ENCODE peak calls at places on chromosomes 11 and 22, in eight cellular contexts. B is adrenal gland, L is A549, X is tibial nerve, V is esophagus squamous epithelium, Y is erythroblast, Z is lower leg skin, R is IMR-90. A is an unnamed sample.

GRCh38 chr22:44145544-44145943 is 35.2 kb upstream of the PARVG start:
- DNase-seq in B (no peak), L (no peak), X (no peak), V (no peak), Y (no peak), Z (no peak), R (no peak), A (no peak)

GRCh38 chr11:63782749-63783148 is 14.2 kb upstream of the ZFTA start:
- DNase-seq in B (no peak), L (no peak), X (no peak), V (no peak), Y (no peak), Z (no peak), R (no peak), A (no peak)

GRCh38 chr22:35631597-35631996 is 14.5 kb upstream of the MB start:
- DNase-seq in B (peak), L (peak), X (no peak), V (no peak), Y (peak), Z (no peak), R (no peak), A (peak)

GRCh38 chr22:45521178-45521577 is 18.5 kb downstream of the FBLN1 start:
- DNase-seq in B (peak), L (no peak), X (no peak), V (no peak), Y (no peak), Z (no peak), R (no peak), A (no peak)

GRCh38 chr11:92839450-92839849 is 130.0 kb upstream of the MTNR1B start:
- DNase-seq in B (no peak), L (no peak), X (no peak), V (no peak), Y (no peak), Z (no peak), R (no peak), A (no peak)

GRCh38 chr11:102488208-102488607 is 35.6 kb upstream of the TMEM123 start:
- DNase-seq in B (no peak), L (no peak), X (no peak), V (no peak), Y (no peak), Z (no peak), R (no peak), A (no peak)

GRCh38 chr11:32479291-32479690 is 44.0 kb upstream of the WT1 start:
- DNase-seq in B (no peak), L (no peak), X (no peak), V (no peak), Y (no peak), Z (no peak), R (no peak), A (no peak)

GRCh38 chr11:10654211-10655150 is 39.1 kb downstream of the IRAG1 start:
- DNase-seq in B (peak), L (peak), X (no peak), V (no peak), Y (peak), Z (no peak), R (peak), A (peak)

GRCh38 chr22:30694638-30695350 is at the start of gene OSBP2:
- DNase-seq in B (peak), L (peak), X (no peak), V (no peak), Y (no peak), Z (no peak), R (no peak), A (no peak)

GRCh38 chr22:39117585-39118191 is 20.6 kb downstream of the APOBEC3H start:
- DNase-seq in B (peak), L (peak), X (no peak), V (no peak), Y (peak), Z (no peak), R (peak), A (no peak)

GRCh38 chr22:23180301-23180892 is at the start of gene BCR:
- DNase-seq in B (peak), L (peak), X (peak), V (no peak), Y (peak), Z (peak), R (peak), A (peak)

GRCh38 chr11:72102946-72103753 is at the start of gene LAMTOR1:
- DNase-seq in B (peak), L (peak), X (peak), V (peak), Y (peak), Z (peak), R (peak), A (peak)
- TF ChIP-seq POLR2A in B (peak), L (peak), X (peak), V (peak), Y (peak), Z (peak), R (peak), A (peak)

GRCh38 chr22:19874307-19875060 is 19.8 kb upstream of the GNB1L start:
- DNase-seq in B (no peak), L (no peak), X (peak), V (no peak), Y (no peak), Z (peak), R (no peak), A (peak)

GRCh38 chr22:19876314-19876940 is 21.8 kb upstream of the GNB1L start:
- DNase-seq in B (no peak), L (peak), X (peak), V (no peak), Y (no peak), Z (peak), R (no peak), A (no peak)

GRCh38 chr22:19876941-19877625 is 22.4 kb upstream of the GNB1L start:
- DNase-seq in B (no peak), L (no peak), X (peak), V (no peak), Y (no peak), Z (peak), R (no peak), A (peak)

GRCh38 chr22:19875061-19875530 is 20.4 kb upstream of the GNB1L start:
- DNase-seq in B (no peak), L (no peak), X (peak), V (no peak), Y (no peak), Z (peak), R (no peak), A (peak)

DNA sequence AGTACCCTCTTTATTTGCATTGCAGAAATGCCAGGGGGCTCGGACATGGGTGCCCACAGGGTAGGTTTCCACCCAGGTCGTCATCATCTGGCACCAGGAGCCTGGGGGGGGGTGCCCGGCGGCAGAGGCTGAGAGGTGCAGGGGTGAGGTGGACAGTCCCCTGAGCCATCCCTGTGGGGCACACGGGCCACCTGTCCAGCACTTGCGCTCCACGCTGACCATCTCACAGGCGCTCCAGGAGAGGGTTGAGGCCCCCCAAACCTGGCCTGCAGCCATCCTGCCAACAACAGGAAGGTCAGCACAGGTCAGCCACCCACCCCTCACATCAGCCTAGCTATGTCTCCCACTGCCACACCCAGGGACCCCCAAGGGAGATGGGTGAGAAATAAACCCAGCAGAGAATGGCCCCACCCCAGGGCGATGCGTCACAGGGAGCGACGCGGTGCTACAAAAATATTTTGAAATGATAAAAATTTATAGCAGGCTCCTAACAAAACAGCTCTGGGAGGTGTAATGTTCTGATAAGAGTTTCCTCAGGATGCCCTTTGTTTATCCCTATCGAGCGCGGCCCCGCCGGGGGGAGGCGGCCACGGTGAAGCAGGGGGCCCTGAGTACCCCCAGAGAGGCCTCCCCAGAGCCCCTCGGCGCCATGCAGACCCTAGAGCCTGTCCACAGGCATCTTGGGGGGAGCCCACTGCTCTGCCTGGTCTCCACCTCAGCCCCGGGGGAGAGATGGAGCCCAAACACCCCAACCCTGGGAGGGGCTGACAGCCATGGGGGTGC is 21.0 kb upstream of the GNB1L start:
- DNase-seq in B (no peak), L (no peak), X (peak), V (no peak), Y (no peak), Z (peak), R (no peak), A (peak)
- TF ChIP-seq POLR2A in B (no peak), L (no peak), X (no peak), V (no peak), Y (no peak), Z (no peak), R (no peak), A (no peak)

DNA sequence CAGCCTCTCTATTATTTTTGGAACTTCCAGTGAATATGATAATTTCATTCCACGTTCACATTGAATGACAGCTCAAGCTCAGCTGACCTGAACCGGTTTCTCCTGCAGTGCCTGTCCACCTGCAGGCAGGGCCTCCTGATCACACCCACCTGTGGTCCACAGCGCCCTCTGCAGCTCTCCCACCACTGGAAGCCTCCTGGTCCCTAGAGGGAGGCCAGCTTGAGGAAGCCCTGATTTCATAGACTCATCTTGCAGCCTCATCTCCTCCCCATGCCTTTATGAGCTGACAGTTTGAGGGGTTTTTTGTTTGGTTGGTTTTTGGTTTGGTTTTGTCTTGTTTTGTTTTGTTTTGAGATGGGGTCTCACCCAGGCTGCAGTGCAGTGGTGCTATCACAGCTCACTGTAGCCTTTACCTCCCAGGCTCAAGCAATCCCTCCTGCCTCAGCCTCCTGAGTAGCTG is 29.9 kb upstream of the MALAT1 start:
- DNase-seq in B (peak), L (peak), X (no peak), V (no peak), Y (peak), Z (peak), R (no peak), A (no peak)
- TF ChIP-seq POLR2A in B (peak), L (no peak), X (no peak), V (no peak), Y (no peak), Z (no peak), R (no peak), A (no peak)

GRCh38 chr11:5684627-5685362 is at the start of gene TRIM5:
- DNase-seq in B (peak), L (peak), X (peak), V (peak), Y (peak), Z (peak), R (peak), A (peak)
- TF ChIP-seq POLR2A in B (peak), L (peak), X (peak), V (no peak), Y (peak), Z (no peak), R (peak), A (peak)

GRCh38 chr22:19912236-19912999 is 29.2 kb upstream of the COMT start:
- DNase-seq in B (no peak), L (no peak), X (no peak), V (no peak), Y (no peak), Z (no peak), R (no peak), A (no peak)
- TF ChIP-seq POLR2A in B (no peak), L (no peak), X (no peak), V (no peak), Y (no peak), Z (no peak), R (no peak), A (no peak)

DNA sequence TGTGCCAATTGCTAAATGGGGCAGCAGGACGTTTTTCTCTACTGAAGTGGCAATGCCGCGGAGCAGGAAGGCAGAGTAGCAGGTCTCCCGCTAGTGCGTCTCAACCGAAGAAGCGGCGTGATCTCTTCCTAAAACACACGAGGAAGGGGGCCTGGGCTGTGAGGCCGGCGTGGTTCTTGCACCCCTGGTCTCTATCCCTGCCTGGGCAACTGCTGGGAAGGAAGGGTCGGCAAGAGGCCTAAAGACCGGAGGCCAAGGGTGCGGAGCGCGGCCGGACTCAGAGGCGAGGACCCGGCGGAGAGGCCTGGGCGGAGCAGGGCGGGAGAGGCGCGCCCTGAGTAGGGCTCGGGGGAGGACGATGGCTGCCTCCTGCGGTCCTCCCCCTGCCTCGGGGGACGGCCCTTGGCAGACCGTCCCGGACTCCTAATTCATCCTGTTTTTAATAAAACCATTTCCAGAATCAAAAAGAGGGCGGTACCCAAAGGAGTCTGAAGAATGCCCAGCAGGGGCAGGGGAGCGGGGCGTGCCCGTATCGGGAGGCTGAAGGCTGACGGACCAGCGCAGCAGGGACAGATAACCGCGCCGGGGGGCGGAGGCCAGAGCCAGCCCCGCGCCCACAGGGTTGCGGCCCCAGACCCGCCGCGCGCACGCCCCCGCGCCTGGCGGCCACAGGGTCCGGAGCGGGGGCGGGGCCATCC is 559 bp upstream of the APLP2 start:
- DNase-seq in B (peak), L (peak), X (peak), V (no peak), Y (no peak), Z (peak), R (peak), A (no peak)
- TF ChIP-seq POLR2A in B (peak), L (no peak), X (no peak), V (peak), Y (peak), Z (no peak), R (no peak), A (no peak)

GRCh38 chr11:11978098-11978637 is 30.3 kb downstream of the DKK3 start:
- DNase-seq in B (no peak), L (no peak), X (no peak), V (no peak), Y (no peak), Z (peak), R (no peak), A (no peak)

GRCh38 chr11:11980841-11981308 is 27.6 kb downstream of the DKK3 start:
- DNase-seq in B (no peak), L (no peak), X (no peak), V (no peak), Y (no peak), Z (peak), R (peak), A (no peak)

GRCh38 chr11:11980200-11980599 is 28.2 kb downstream of the DKK3 start:
- DNase-seq in B (no peak), L (no peak), X (no peak), V (no peak), Y (no peak), Z (no peak), R (no peak), A (no peak)

GRCh38 chr11:11978792-11979486 is 29.5 kb downstream of the DKK3 start:
- DNase-seq in B (peak), L (no peak), X (peak), V (no peak), Y (no peak), Z (peak), R (peak), A (no peak)

GRCh38 chr11:11979487-11980117 is 28.8 kb downstream of the DKK3 start:
- DNase-seq in B (no peak), L (peak), X (no peak), V (no peak), Y (no peak), Z (peak), R (peak), A (no peak)
- TF ChIP-seq POLR2A in B (no peak), L (no peak), X (no peak), V (no peak), Y (no peak), Z (no peak), R (no peak), A (no peak)

A was measured in GM12891.